ENCODE peak calls at places on chromosomes 16 and 17, in six cellular contexts. Z is thoracic aorta, P is kidney, J is HTR-8/SVneo, W is immature natural killer cell, Y is GM10248. E is an unnamed sample.
A peak's percentile ranks its signal among the peaks of the same experiment; 100 is the strongest.

GRCh38 chr17:39938140-39938869 is 10.8 kb downstream of the LRRC3C start:
- DNase-seq in P (no peak), Z (no peak), Y (peak; percentile 45), J (no peak), W (no peak), E (no peak)

GRCh38 chr16:56388209-56388608 is 37.1 kb downstream of the AMFR start:
- DNase-seq in W (no peak), P (no peak), Y (no peak), Z (no peak), J (no peak), E (no peak)

GRCh38 chr17:82412535-82413520 is 5.3 kb upstream of the HEXD start:
- DNase-seq in P (peak; percentile 48), J (no peak), Y (no peak), Z (no peak), W (no peak), E (no peak)

GRCh38 chr17:63675231-63675606 is 24.7 kb downstream of the LIMD2 start:
- DNase-seq in Y (no peak), J (no peak), W (no peak), P (no peak), Z (no peak), E (no peak)

GRCh38 chr16:13957197-13958078 is 37.5 kb downstream of the ERCC4 start:
- DNase-seq in J (peak; percentile 80), Z (no peak), P (peak; percentile 93), Y (peak; percentile 59), W (no peak), E (peak; percentile 44)

GRCh38 chr16:54954220-54954619 is 23.6 kb downstream of the IRX5 start:
- DNase-seq in Y (no peak), J (no peak), W (no peak), P (no peak), Z (no peak), E (no peak)

GRCh38 chr16:80123189-80123588 is 417.6 kb upstream of the DYNLRB2 start:
- DNase-seq in J (no peak), Y (no peak), W (no peak), P (no peak), Z (no peak), E (no peak)

GRCh38 chr17:66720027-66720426 is 114.9 kb upstream of the CACNG5 start:
- DNase-seq in Y (no peak), W (no peak), J (no peak), Z (no peak), P (no peak), E (no peak)

GRCh38 chr16:28196331-28196987 is 15.3 kb downstream of the XPO6 start:
- DNase-seq in P (no peak), Y (no peak), J (no peak), W (no peak), Z (no peak), E (no peak)

GRCh38 chr17:61335845-61336655 is 63.6 kb upstream of the TBX2 start:
- DNase-seq in Y (no peak), P (no peak), Z (no peak), W (no peak), J (no peak), E (no peak)

GRCh38 chr17:55056530-55056929 is 88.0 kb downstream of the STXBP4 start:
- DNase-seq in W (no peak), Y (no peak), J (no peak), Z (no peak), P (no peak), E (no peak)

GRCh38 chr16:12157510-12158093 is 181.1 kb downstream of the SNX29 start:
- DNase-seq in Z (no peak), Y (no peak), W (no peak), P (no peak), J (peak; percentile 34), E (no peak)

GRCh38 chr17:17361543-17362511 is 58.7 kb downstream of the NT5M start:
- DNase-seq in J (no peak), W (no peak), P (peak; percentile 37), Z (no peak), Y (no peak), E (no peak)

GRCh38 chr17:7022791-7023571 is at the start of gene BCL6B:
- DNase-seq in Y (no peak), Z (no peak), J (no peak), W (no peak), P (no peak), E (no peak)

GRCh38 chr16:46496701-46497100 is 124.5 kb downstream of the SHCBP1 start:
- DNase-seq in Y (no peak), J (no peak), Z (no peak), P (no peak), W (no peak), E (no peak)

GRCh38 chr17:46162871-46163270 is 30.4 kb downstream of the KANSL1 start:
- DNase-seq in Z (no peak), W (no peak), J (no peak), P (no peak), Y (no peak), E (no peak)

GRCh38 chr16:87851141-87851587 is 18.1 kb downstream of the SLC7A5 start:
- DNase-seq in Y (no peak), P (no peak), W (no peak), J (no peak), Z (no peak), E (no peak)